ENCODE peak calls at places on chromosomes 16 and 17, in four cellular contexts. R is astrocyte of the spinal cord, A is C1 segment of cervical spinal cord, Z is KBM-7. P is an unnamed sample.

GRCh38 chr17:31752570-31752969 is 106.5 kb downstream of the COPRS start:
- DNase-seq in R (no peak), A (no peak), Z (no peak), P (no peak)

GRCh38 chr16:84029297-84030096 is 13.1 kb downstream of the SLC38A8 start:
- DNase-seq in R (no peak), A (no peak), Z (peak; percentile 62), P (no peak)

GRCh38 chr17:73308017-73308823 is 3.6 kb downstream of the CDC42EP4 start:
- DNase-seq in R (peak; percentile 76), A (no peak), Z (peak; percentile 73), P (no peak)

GRCh38 chr16:77288222-77288621 is 89.0 kb downstream of the SYCE1L start:
- DNase-seq in R (peak; percentile 84), A (no peak), Z (no peak), P (no peak)

GRCh38 chr17:34613064-34614019 is 34.0 kb downstream of the TMEM132E start:
- DNase-seq in R (no peak), A (no peak), Z (no peak), P (peak; percentile 63)

GRCh38 chr17:61410100-61410551 is 10.5 kb downstream of the TBX2 start:
- DNase-seq in R (no peak), A (no peak), Z (no peak), P (peak; percentile 31)

GRCh38 chr17:39753514-39754160 is 15.9 kb downstream of the GRB7 start:
- DNase-seq in R (no peak), A (no peak), Z (no peak), P (no peak)

GRCh38 chr17:73600103-73600871 is 44.0 kb downstream of the SDK2 start:
- DNase-seq in R (peak; percentile 5), A (no peak), Z (no peak), P (no peak)

P was measured in dorsolateral prefrontal cortex.